ENCODE peak calls at places on chromosomes 2 and 18, in ten cellular contexts. C, T, B, L, G, O, N, F, R and U are unnamed samples.

GRCh38 chr2:216855614-216856013 is 4.2 kb downstream of the TNP1 start:
- DNase-seq in R (no peak), C (no peak), B (no peak), N (no peak), O (no peak), G (no peak), F (no peak), T (no peak), L (no peak), U (no peak)

GRCh38 chr2:44549099-44549471 is 187.3 kb downstream of the CAMKMT start:
- DNase-seq in O (peak), F (peak), B (no peak), L (peak), C (no peak), N (peak), R (no peak), G (no peak), T (no peak), U (peak)

GRCh38 chr2:65287364-65287763 is 59.7 kb downstream of the ACTR2 start:
- DNase-seq in N (no peak), G (no peak), O (no peak), L (no peak), R (no peak), B (no peak), C (no peak), T (no peak), F (no peak), U (no peak)

GRCh38 chr2:26346454-26347053 is at the start of gene ADGRF3:
- DNase-seq in C (peak), L (peak), F (peak), R (peak), O (peak), G (peak), N (peak), T (peak), B (no peak), U (no peak)

GRCh38 chr2:36480028-36480427 is 117.9 kb downstream of the FEZ2 start:
- DNase-seq in B (no peak), F (no peak), N (no peak), O (no peak), G (no peak), T (no peak), C (no peak), R (no peak), L (no peak), U (no peak)

GRCh38 chr2:120754067-120754960 is 18.6 kb downstream of the GLI2 start:
- DNase-seq in C (no peak), B (no peak), F (no peak), O (no peak), G (no peak), N (peak), L (peak), R (no peak), T (no peak), U (no peak)

GRCh38 chr2:185628985-185629384 is 109.6 kb upstream of the FSIP2 start:
- DNase-seq in R (no peak), O (peak), C (peak), G (no peak), F (no peak), N (no peak), B (no peak), L (no peak), T (peak), U (no peak)

GRCh38 chr18:76709659-76710645 is 112.4 kb upstream of the ZNF236 start:
- DNase-seq in O (peak), F (peak), B (peak), N (peak), C (peak), L (peak), T (peak), R (peak), G (peak), U (peak)

GRCh38 chr18:21450913-21451312 is 149.6 kb downstream of the ESCO1 start:
- DNase-seq in C (no peak), B (no peak), N (no peak), G (no peak), L (no peak), O (peak), R (no peak), F (peak), T (no peak), U (peak)

GRCh38 chr2:201228271-201228911 is 31.9 kb upstream of the CASP8 start:
- DNase-seq in R (no peak), F (no peak), T (no peak), N (no peak), B (no peak), G (no peak), O (no peak), L (no peak), C (no peak), U (no peak)

GRCh38 chr2:138298120-138298814 is 203.3 kb upstream of the SPOPL start:
- DNase-seq in O (no peak), C (no peak), G (no peak), L (no peak), R (no peak), B (no peak), F (no peak), T (no peak), N (no peak), U (no peak)

GRCh38 chr2:16663121-16663905 is 2.3 kb downstream of the CYRIA start:
- DNase-seq in N (no peak), O (no peak), B (no peak), R (no peak), L (no peak), C (peak), F (no peak), G (peak), T (peak), U (no peak)

GRCh38 chr2:16664809-16665745 is 557 bp downstream of the CYRIA start:
- DNase-seq in N (no peak), G (peak), R (no peak), F (no peak), L (no peak), C (no peak), O (no peak), B (no peak), T (no peak), U (no peak)

GRCh38 chr2:16665746-16666452 is at the start of gene CYRIA:
- DNase-seq in T (peak), B (no peak), F (peak), C (no peak), O (no peak), N (no peak), L (no peak), R (no peak), G (peak), U (no peak)

GRCh38 chr2:16664052-16664731 is 1.4 kb downstream of the CYRIA start:
- DNase-seq in N (peak), L (peak), C (peak), R (no peak), F (peak), O (peak), T (peak), B (no peak), G (peak), U (no peak)

DNA sequence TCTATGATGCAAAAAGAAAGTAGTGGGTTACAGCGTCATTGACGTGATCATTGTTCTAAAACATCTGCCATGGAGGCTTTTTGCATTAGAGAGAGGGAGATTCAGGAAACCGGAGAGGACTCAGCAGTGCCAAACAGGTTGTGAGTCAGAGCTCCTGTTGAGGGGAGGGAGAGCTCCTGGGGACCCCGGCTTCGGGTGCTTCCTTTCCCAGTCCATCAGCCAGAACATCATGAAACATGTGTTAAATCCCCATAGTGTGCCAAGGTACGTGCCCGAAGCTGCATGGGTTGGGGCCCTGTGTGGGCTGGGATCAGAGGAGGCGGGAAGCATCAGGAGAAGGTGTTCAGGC is 793 bp upstream of the CYRIA start:
- DNase-seq in T (no peak), G (no peak), L (peak), F (peak), O (peak), B (no peak), N (peak), C (no peak), R (no peak), U (no peak)
- H3K4me3 ChIP-seq in T (peak), G (no peak), L (peak), F (no peak), O (no peak), B (no peak), N (no peak), C (no peak), R (peak), U (no peak)

GRCh38 chr2:237725661-237726060 is 72.9 kb upstream of the RBM44 start:
- DNase-seq in R (no peak), F (no peak), B (no peak), T (no peak), N (no peak), C (peak), G (no peak), O (no peak), L (peak), U (no peak)
- TF ChIP-seq CTCF in R (no peak), F (no peak), B (no peak), T (no peak), N (no peak), C (no peak), G (no peak), O (no peak), L (no peak), U (no peak)

GRCh38 chr2:231644426-231644825 is 51.8 kb downstream of the TEX44 start:
- DNase-seq in R (no peak), F (no peak), N (no peak), T (no peak), G (peak), C (no peak), O (no peak), L (no peak), B (no peak), U (no peak)

GRCh38 chr2:231646471-231646870 is 53.8 kb downstream of the TEX44 start:
- DNase-seq in G (no peak), B (no peak), O (peak), R (no peak), T (no peak), C (no peak), L (no peak), F (peak), N (no peak), U (no peak)

GRCh38 chr2:231640646-231641111 is 48.0 kb downstream of the TEX44 start:
- DNase-seq in T (no peak), C (peak), N (no peak), R (peak), B (no peak), L (no peak), O (no peak), F (peak), G (peak), U (no peak)

GRCh38 chr2:231642631-231643493 is 50.2 kb downstream of the TEX44 start:
- DNase-seq in T (peak), O (peak), R (peak), N (peak), C (peak), F (peak), B (peak), L (peak), G (peak), U (peak)

DNA sequence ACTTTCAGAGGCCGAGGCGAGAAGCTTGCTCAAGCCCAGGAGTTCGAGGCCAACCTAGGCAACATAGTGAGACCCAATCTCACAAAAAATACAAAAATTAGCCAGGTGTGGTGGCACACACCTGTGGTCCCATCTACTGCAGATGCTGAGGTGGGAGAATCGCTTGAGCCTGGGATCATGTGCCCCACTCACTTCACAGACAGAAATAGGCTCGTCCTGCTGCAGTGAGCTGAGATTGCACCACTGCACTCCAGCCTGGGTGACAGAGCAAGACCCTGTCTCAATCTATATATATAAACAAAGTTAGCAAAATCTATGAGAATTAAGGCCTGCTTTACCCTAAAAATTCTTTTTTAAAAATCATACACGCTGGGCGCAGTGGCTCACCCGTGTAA is 50.8 kb downstream of the TEX44 start:
- DNase-seq in T (peak), L (no peak), B (no peak), R (no peak), C (no peak), F (no peak), N (no peak), G (no peak), O (no peak), U (no peak)
- H3K4me3 ChIP-seq in T (no peak), L (no peak), B (no peak), R (no peak), C (no peak), F (no peak), N (no peak), G (no peak), O (no peak), U (no peak)

GRCh38 chr2:101003278-101003775 is 1.2 kb downstream of the RPL31 start:
- DNase-seq in T (peak), F (no peak), L (no peak), O (no peak), B (no peak), N (peak), R (no peak), G (peak), C (no peak), U (no peak)

GRCh38 chr2:101004671-101005325 is 2.7 kb downstream of the RPL31 start:
- DNase-seq in T (no peak), G (no peak), L (no peak), O (no peak), B (no peak), C (no peak), N (no peak), F (no peak), R (no peak), U (no peak)

GRCh38 chr2:101002562-101003277 is 631 bp downstream of the RPL31 start:
- DNase-seq in O (no peak), B (no peak), F (peak), G (peak), C (no peak), T (peak), L (peak), R (no peak), N (no peak), U (no peak)

GRCh38 chr2:100999995-101000394 is 2.1 kb upstream of the RPL31 start:
- DNase-seq in L (no peak), T (no peak), C (no peak), R (no peak), G (no peak), F (no peak), B (no peak), N (no peak), O (no peak), U (no peak)

DNA sequence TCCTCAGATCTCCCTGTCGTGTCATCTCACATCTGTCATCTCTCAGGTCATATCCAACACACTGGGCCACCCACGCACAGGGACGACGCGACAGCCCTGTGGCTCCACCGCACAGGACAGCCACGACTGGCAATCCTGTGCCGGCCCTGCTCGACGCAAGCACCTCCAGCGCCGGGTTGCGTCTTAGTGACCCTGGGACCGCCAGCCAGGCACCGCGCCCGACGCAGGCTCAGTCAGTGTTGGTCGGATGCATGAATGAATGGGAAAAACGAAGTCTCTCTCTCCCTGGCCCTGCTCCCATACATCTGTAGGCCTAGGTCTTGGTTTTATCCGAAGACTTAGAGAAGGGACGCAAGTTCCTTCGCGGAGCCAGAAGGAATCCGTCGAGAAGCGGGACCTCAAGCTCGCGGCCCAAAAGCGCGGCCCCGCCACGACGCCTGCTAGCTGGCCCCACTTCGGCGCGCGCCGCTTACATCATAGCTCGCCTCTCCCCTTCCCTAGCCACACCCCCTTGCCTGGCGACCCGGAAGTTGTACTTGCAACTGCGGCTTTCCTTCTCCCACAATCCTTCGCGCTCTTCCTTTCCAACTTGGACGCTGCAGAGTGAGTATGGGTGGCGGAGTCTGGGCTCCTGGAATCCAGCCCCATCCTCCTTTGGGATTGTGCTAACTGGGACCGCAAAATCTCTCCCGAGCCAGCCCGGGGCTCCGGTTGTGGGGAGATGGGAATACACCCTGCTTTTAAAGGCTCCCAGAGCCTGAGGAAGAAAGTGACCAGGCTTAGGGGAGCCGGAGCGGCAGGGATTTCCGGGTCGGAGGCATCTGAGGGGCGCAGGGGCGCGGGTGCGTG is at the start of gene RPL31:
- DNase-seq in G (peak), L (peak), T (peak), N (peak), O (peak), B (peak), F (peak), R (peak), C (peak), U (peak)
- TF ChIP-seq CTCF in G (no peak), L (no peak), T (no peak), N (no peak), O (no peak), B (no peak), F (no peak), R (no peak), C (no peak), U (no peak)

GRCh38 chr2:32844253-32844652 is 102.5 kb upstream of the LTBP1 start:
- DNase-seq in F (no peak), T (no peak), C (no peak), O (no peak), G (no peak), L (no peak), B (no peak), R (no peak), N (no peak), U (no peak)

GRCh38 chr2:32851777-32852439 is 94.8 kb upstream of the LTBP1 start:
- DNase-seq in O (no peak), L (no peak), N (peak), F (no peak), C (no peak), T (no peak), B (no peak), G (no peak), R (no peak), U (no peak)

GRCh38 chr2:32852821-32853220 is 93.9 kb upstream of the LTBP1 start:
- DNase-seq in N (no peak), G (peak), C (no peak), R (no peak), T (no peak), L (no peak), O (no peak), F (no peak), B (no peak), U (no peak)

GRCh38 chr2:32847734-32848133 is 99.0 kb upstream of the LTBP1 start:
- DNase-seq in R (no peak), L (no peak), G (no peak), B (no peak), T (no peak), N (no peak), F (no peak), C (no peak), O (no peak), U (no peak)

GRCh38 chr2:32849456-32850194 is 97.1 kb upstream of the LTBP1 start:
- DNase-seq in C (no peak), O (no peak), G (no peak), R (no peak), T (no peak), N (no peak), F (no peak), L (no peak), B (no peak), U (no peak)
- H3K4me3 ChIP-seq in C (no peak), O (no peak), G (no peak), R (no peak), T (no peak), N (no peak), F (no peak), L (no peak), B (no peak), U (no peak)